ENCODE peak calls at places on chromosomes 6 and 20, in six cellular contexts. One of them, this sample, is unnamed.

GRCh38 chr6:170232186-170233002 is 58.5 kb downstream of the DLL1 start:
- DNase-seq in fibroblast of the aortic adventitia: peak
- DNase-seq in WTC11: no peak
- DNase-seq in colonic mucosa: no peak
- DNase-seq in AG10803: no peak
- DNase-seq in coronary artery: no peak
- DNase-seq in this sample: peak

GRCh38 chr6:84464471-84464870 is 237.0 kb upstream of the CEP162 start:
- DNase-seq in fibroblast of the aortic adventitia: no peak
- DNase-seq in WTC11: no peak
- DNase-seq in colonic mucosa: no peak
- DNase-seq in AG10803: no peak
- DNase-seq in coronary artery: no peak
- DNase-seq in this sample: no peak

GRCh38 chr6:91704531-91704930 is 1117.7 kb upstream of the MAP3K7 start:
- DNase-seq in fibroblast of the aortic adventitia: no peak
- DNase-seq in WTC11: no peak
- DNase-seq in colonic mucosa: no peak
- DNase-seq in AG10803: peak
- DNase-seq in coronary artery: no peak
- DNase-seq in this sample: peak

GRCh38 chr6:168765710-168766109 is 324.7 kb downstream of the SMOC2 start:
- DNase-seq in fibroblast of the aortic adventitia: peak
- DNase-seq in WTC11: no peak
- DNase-seq in colonic mucosa: no peak
- DNase-seq in AG10803: no peak
- DNase-seq in coronary artery: no peak
- DNase-seq in this sample: no peak

GRCh38 chr6:138371720-138372119 is 6.0 kb upstream of the SMIM28 start:
- DNase-seq in fibroblast of the aortic adventitia: peak
- DNase-seq in WTC11: no peak
- DNase-seq in colonic mucosa: no peak
- DNase-seq in AG10803: no peak
- DNase-seq in coronary artery: no peak
- DNase-seq in this sample: no peak

GRCh38 chr6:90343581-90343980 is 46.9 kb upstream of the BACH2 start:
- DNase-seq in fibroblast of the aortic adventitia: peak
- DNase-seq in WTC11: no peak
- DNase-seq in colonic mucosa: no peak
- DNase-seq in AG10803: peak
- DNase-seq in coronary artery: no peak
- DNase-seq in this sample: peak

GRCh38 chr6:140346461-140346860 is 972.0 kb upstream of the CITED2 start:
- DNase-seq in fibroblast of the aortic adventitia: no peak
- DNase-seq in WTC11: no peak
- DNase-seq in colonic mucosa: no peak
- DNase-seq in AG10803: peak
- DNase-seq in coronary artery: no peak
- DNase-seq in this sample: peak

GRCh38 chr6:127069659-127070279 is 48.7 kb upstream of the RSPO3 start:
- DNase-seq in fibroblast of the aortic adventitia: peak
- DNase-seq in WTC11: no peak
- DNase-seq in colonic mucosa: no peak
- DNase-seq in AG10803: peak
- DNase-seq in coronary artery: no peak
- DNase-seq in this sample: peak

GRCh38 chr6:25675172-25675571 is 23.2 kb downstream of the SCGN start:
- DNase-seq in fibroblast of the aortic adventitia: no peak
- DNase-seq in WTC11: no peak
- DNase-seq in colonic mucosa: no peak
- DNase-seq in AG10803: no peak
- DNase-seq in coronary artery: no peak
- DNase-seq in this sample: no peak

GRCh38 chr6:135866445-135867143 is 15.1 kb downstream of the PDE7B start:
- DNase-seq in fibroblast of the aortic adventitia: no peak
- DNase-seq in WTC11: no peak
- DNase-seq in colonic mucosa: no peak
- DNase-seq in AG10803: no peak
- DNase-seq in coronary artery: no peak
- DNase-seq in this sample: no peak

GRCh38 chr6:89965441-89966249 is 71.4 kb downstream of the GJA10 start:
- DNase-seq in fibroblast of the aortic adventitia: no peak
- DNase-seq in WTC11: no peak
- DNase-seq in colonic mucosa: no peak
- DNase-seq in AG10803: no peak
- DNase-seq in coronary artery: no peak
- DNase-seq in this sample: no peak

DNA sequence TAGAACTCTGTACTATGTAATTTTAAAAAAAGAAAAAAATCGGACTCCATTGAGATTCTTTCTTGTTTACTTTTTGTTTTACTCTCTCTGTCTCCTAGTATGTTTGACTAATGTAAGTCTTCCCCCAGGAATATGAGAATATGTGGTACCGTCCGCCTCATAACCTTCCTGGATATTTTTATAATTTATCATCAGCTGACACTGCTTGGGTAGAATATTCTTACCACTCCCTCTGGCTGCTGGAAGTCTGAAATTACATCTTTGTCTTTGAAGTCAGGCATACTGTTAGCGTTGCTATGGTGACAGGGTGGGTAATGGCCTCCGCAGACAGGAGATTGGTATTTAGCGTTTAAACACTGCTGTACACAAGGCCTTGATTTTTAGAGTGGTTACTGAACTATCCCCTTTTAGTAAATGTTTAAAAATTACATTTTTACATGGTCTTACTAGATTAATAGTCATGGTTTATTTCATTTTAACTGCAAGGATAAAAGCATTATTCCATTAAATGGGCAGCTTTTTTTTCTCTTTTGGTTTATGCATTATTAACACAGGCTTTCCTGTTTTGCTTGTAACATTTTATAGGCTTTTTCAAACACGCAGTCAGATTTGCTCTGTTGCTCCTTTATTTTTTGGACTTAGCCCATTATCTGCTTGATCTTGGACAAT is 176.4 kb downstream of the ARID1B start:
- DNase-seq in fibroblast of the aortic adventitia: peak
- DNase-seq in WTC11: no peak
- DNase-seq in colonic mucosa: no peak
- DNase-seq in AG10803: peak
- DNase-seq in coronary artery: no peak
- DNase-seq in this sample: peak
- TF ChIP-seq CTCF in fibroblast of the aortic adventitia: peak
- TF ChIP-seq CTCF in WTC11: no peak
- TF ChIP-seq CTCF in colonic mucosa: no peak
- TF ChIP-seq CTCF in AG10803: peak
- TF ChIP-seq CTCF in coronary artery: no peak
- TF ChIP-seq CTCF in this sample: peak

GRCh38 chr20:64052987-64053840 is 3.8 kb upstream of the SOX18 start:
- DNase-seq in fibroblast of the aortic adventitia: no peak
- DNase-seq in WTC11: no peak
- DNase-seq in colonic mucosa: no peak
- DNase-seq in AG10803: no peak
- DNase-seq in coronary artery: no peak
- DNase-seq in this sample: no peak

GRCh38 chr20:64055396-64055892 is 6.0 kb upstream of the SOX18 start:
- DNase-seq in fibroblast of the aortic adventitia: no peak
- DNase-seq in WTC11: no peak
- DNase-seq in colonic mucosa: no peak
- DNase-seq in AG10803: no peak
- DNase-seq in coronary artery: no peak
- DNase-seq in this sample: no peak

GRCh38 chr20:64055893-64056638 is 6.6 kb upstream of the SOX18 start:
- DNase-seq in fibroblast of the aortic adventitia: peak
- DNase-seq in WTC11: no peak
- DNase-seq in colonic mucosa: no peak
- DNase-seq in AG10803: no peak
- DNase-seq in coronary artery: no peak
- DNase-seq in this sample: no peak

GRCh38 chr20:64052326-64052722 is 2.9 kb upstream of the SOX18 start:
- DNase-seq in fibroblast of the aortic adventitia: no peak
- DNase-seq in WTC11: no peak
- DNase-seq in colonic mucosa: no peak
- DNase-seq in AG10803: no peak
- DNase-seq in coronary artery: no peak
- DNase-seq in this sample: no peak

GRCh38 chr20:64053841-64054661 is 4.6 kb upstream of the SOX18 start:
- DNase-seq in fibroblast of the aortic adventitia: peak
- DNase-seq in WTC11: peak
- DNase-seq in colonic mucosa: no peak
- DNase-seq in AG10803: no peak
- DNase-seq in coronary artery: no peak
- DNase-seq in this sample: no peak
- TF ChIP-seq CTCF in fibroblast of the aortic adventitia: peak
- TF ChIP-seq CTCF in WTC11: no peak
- TF ChIP-seq CTCF in colonic mucosa: no peak
- TF ChIP-seq CTCF in AG10803: peak
- TF ChIP-seq CTCF in coronary artery: no peak
- TF ChIP-seq CTCF in this sample: peak

GRCh38 chr6:96394727-96395126 is 126.9 kb upstream of the UFL1 start:
- DNase-seq in fibroblast of the aortic adventitia: no peak
- DNase-seq in WTC11: no peak
- DNase-seq in colonic mucosa: no peak
- DNase-seq in AG10803: no peak
- DNase-seq in coronary artery: no peak
- DNase-seq in this sample: no peak
- TF ChIP-seq CTCF in fibroblast of the aortic adventitia: no peak
- TF ChIP-seq CTCF in WTC11: no peak
- TF ChIP-seq CTCF in colonic mucosa: no peak
- TF ChIP-seq CTCF in AG10803: no peak
- TF ChIP-seq CTCF in coronary artery: no peak
- TF ChIP-seq CTCF in this sample: no peak

DNA sequence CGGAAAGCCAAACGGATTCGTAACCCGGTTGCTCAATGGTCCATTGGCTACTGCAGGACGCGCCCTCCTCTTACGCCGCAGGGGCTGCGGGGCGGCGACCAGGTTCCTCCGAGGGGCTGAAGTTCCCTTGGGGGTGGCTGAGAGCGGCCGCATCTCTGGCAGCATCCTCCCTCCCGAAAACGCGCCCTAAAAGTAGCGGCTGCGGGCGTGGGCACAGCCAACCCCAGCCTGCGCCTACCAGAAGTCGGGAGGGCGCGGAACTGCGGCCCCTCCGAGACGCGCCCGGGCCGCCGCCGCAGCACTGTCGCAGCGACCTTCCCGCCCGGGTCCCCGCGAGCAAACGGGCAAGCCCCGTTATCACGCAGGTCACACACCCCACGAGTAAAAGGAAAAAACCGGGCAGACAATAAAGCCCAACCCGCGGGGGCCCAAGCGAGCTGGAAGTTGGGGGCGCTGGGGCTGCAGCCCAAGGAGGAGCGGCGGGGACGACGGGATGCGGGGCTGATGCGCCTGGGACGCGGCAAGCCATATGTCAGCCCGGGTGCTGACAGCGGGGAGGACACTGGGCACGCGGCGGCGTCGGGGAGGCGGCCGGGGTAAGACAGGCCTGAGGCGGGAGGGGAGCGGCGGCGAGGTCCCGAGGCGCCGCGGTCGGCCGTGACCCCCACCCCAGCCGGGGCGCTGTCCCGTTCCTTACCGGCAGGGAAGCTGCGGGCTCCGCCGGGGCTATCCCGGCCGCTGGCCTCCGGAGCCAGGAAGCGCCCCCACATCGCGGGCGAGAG is 700 bp downstream of the CEP85L start:
- DNase-seq in fibroblast of the aortic adventitia: peak
- DNase-seq in WTC11: peak
- DNase-seq in colonic mucosa: peak
- DNase-seq in AG10803: peak
- DNase-seq in coronary artery: peak
- DNase-seq in this sample: peak
- TF ChIP-seq CTCF in fibroblast of the aortic adventitia: peak
- TF ChIP-seq CTCF in WTC11: no peak
- TF ChIP-seq CTCF in colonic mucosa: no peak
- TF ChIP-seq CTCF in AG10803: no peak
- TF ChIP-seq CTCF in coronary artery: no peak
- TF ChIP-seq CTCF in this sample: peak

DNA sequence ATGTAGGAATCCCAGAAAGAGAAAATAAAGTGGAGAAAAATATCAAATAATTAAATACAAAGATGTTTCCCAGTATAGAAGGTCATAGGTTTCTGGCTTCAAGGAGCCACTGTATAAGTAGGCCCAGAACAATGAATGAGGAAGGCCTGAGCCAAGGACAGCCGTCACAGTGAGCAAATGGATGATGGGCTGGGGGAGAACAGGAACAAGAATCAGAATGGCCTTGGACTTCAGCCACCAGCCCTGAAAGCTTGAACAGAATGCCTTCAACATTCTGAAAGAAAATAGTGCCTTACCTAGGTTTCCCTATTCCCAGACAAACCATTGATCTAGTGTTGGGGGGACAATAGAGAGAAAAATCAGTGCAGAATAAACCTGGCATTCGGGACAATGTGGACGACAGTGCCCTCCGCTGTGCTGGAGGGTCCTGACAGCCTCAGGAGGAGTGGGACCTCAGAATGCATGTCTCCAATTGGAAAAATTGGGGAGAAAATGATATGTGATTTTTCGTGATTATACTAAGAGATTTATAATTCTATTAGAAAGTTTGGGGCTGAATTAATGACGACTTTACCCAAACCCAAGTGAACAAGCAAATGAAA is 333.9 kb upstream of the AGPAT4 start:
- DNase-seq in fibroblast of the aortic adventitia: no peak
- DNase-seq in WTC11: no peak
- DNase-seq in colonic mucosa: no peak
- DNase-seq in AG10803: no peak
- DNase-seq in coronary artery: no peak
- DNase-seq in this sample: no peak
- TF ChIP-seq CTCF in fibroblast of the aortic adventitia: no peak
- TF ChIP-seq CTCF in WTC11: no peak
- TF ChIP-seq CTCF in colonic mucosa: no peak
- TF ChIP-seq CTCF in AG10803: no peak
- TF ChIP-seq CTCF in coronary artery: no peak
- TF ChIP-seq CTCF in this sample: no peak

DNA sequence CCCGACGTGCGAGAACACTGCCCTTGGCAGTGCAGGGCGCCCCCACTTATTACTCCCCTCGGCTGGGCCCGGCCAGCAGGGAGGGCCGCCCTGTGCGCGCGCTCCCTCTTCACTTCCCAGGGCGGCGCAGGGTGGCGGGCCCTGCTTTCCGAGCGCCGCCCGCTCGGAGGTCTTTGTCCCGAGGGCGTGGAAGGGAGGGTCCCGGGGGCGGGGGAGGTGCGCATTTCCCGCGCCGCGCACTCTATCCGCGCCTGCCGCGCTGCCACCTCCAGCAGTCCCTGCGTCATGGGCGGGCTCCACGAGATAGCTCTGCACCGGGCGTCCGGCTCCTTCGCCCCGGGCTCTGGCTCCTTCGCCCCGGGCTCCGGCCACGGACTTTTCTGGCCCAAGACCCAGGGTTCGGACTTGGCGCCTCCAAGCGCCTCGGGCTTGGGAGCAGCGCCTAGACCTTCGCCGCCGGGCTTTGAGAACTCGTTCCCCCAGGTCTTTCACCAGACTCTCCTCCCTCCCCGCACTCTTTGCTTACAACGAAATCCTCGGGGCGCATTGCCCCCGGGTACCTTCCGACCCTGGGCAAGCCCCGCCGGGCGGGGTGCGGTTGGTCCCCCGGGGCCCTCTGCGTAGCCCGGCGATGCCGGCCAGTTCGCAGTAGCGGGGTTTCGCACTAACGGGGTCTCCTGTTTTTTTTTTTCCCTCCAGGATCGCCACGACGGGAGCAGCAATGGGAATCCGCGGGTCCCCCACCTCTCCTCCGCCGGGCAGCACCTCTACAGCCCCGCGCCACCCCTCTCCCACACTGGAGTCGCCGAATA is 1.6 kb downstream of the TFAP2C start:
- DNase-seq in fibroblast of the aortic adventitia: no peak
- DNase-seq in WTC11: peak
- DNase-seq in colonic mucosa: peak
- DNase-seq in AG10803: peak
- DNase-seq in coronary artery: no peak
- DNase-seq in this sample: peak
- TF ChIP-seq CTCF in fibroblast of the aortic adventitia: no peak
- TF ChIP-seq CTCF in WTC11: no peak
- TF ChIP-seq CTCF in colonic mucosa: no peak
- TF ChIP-seq CTCF in AG10803: no peak
- TF ChIP-seq CTCF in coronary artery: no peak
- TF ChIP-seq CTCF in this sample: peak